ENCODE peak calls at places on chromosomes 12 and 14, in six cellular contexts. One of them, this sample, is unnamed.

GRCh38 chr14:21539154-21539940 is 13.2 kb upstream of the SALL2 start:
- DNase-seq in fibroblast of lung: no peak
- DNase-seq in H9: no peak
- DNase-seq in ACHN: no peak
- DNase-seq in LoVo: no peak
- DNase-seq in NCI-H524: no peak
- DNase-seq in this sample: no peak

GRCh38 chr12:48441122-48441521 is 31.2 kb upstream of the ANP32D start:
- DNase-seq in fibroblast of lung: no peak
- DNase-seq in H9: no peak
- DNase-seq in ACHN: no peak
- DNase-seq in LoVo: no peak
- DNase-seq in NCI-H524: no peak
- DNase-seq in this sample: no peak

GRCh38 chr12:9813821-9814798 is 13.2 kb upstream of the KLRF1 start:
- DNase-seq in fibroblast of lung: peak
- DNase-seq in H9: peak
- DNase-seq in ACHN: peak
- DNase-seq in LoVo: peak
- DNase-seq in NCI-H524: peak
- DNase-seq in this sample: peak

GRCh38 chr12:59077153-59077930 is 157.0 kb upstream of the LRIG3 start:
- DNase-seq in fibroblast of lung: peak
- DNase-seq in H9: no peak
- DNase-seq in ACHN: no peak
- DNase-seq in LoVo: no peak
- DNase-seq in NCI-H524: no peak
- DNase-seq in this sample: no peak

GRCh38 chr14:95490727-95491451 is 25.6 kb downstream of the SYNE3 start:
- DNase-seq in fibroblast of lung: peak
- DNase-seq in H9: no peak
- DNase-seq in ACHN: no peak
- DNase-seq in LoVo: peak
- DNase-seq in NCI-H524: no peak
- DNase-seq in this sample: no peak

GRCh38 chr14:61475316-61475715 is 153.9 kb downstream of the PRKCH start:
- DNase-seq in fibroblast of lung: peak
- DNase-seq in H9: no peak
- DNase-seq in ACHN: peak
- DNase-seq in LoVo: peak
- DNase-seq in NCI-H524: peak
- DNase-seq in this sample: peak

GRCh38 chr12:130013771-130014484 is 110.1 kb upstream of the TMEM132D start:
- DNase-seq in fibroblast of lung: peak
- DNase-seq in H9: peak
- DNase-seq in ACHN: peak
- DNase-seq in LoVo: peak
- DNase-seq in NCI-H524: peak
- DNase-seq in this sample: peak

GRCh38 chr14:92787554-92787953 is 6.6 kb upstream of the GOLGA5 start:
- DNase-seq in fibroblast of lung: no peak
- DNase-seq in H9: no peak
- DNase-seq in ACHN: no peak
- DNase-seq in LoVo: no peak
- DNase-seq in NCI-H524: no peak
- DNase-seq in this sample: no peak

GRCh38 chr12:111034148-111034910 is 114.0 kb upstream of the MYL2 start:
- DNase-seq in fibroblast of lung: no peak
- DNase-seq in H9: peak
- DNase-seq in ACHN: no peak
- DNase-seq in LoVo: no peak
- DNase-seq in NCI-H524: peak
- DNase-seq in this sample: no peak

GRCh38 chr12:14479004-14479403 is 88.7 kb downstream of the PLBD1 start:
- DNase-seq in fibroblast of lung: no peak
- DNase-seq in H9: no peak
- DNase-seq in ACHN: no peak
- DNase-seq in LoVo: no peak
- DNase-seq in NCI-H524: no peak
- DNase-seq in this sample: no peak

This sample was measured in kidney glomerular epithelial cell.